ENCODE peak calls at places on chromosome 11, in six cellular contexts. H is HCT116; U is MM.1S; E is WERI-Rb-1; T is uterus; Q is CD8-positive, alpha-beta memory T cell. J is an unnamed sample.

GRCh38 chr11:44484211-44484610 is 81.3 kb upstream of the CD82 start:
- DNase-seq in H (peak; percentile 8), U (no peak), E (peak; percentile 15), T (no peak), Q (no peak), J (peak; percentile 49)

GRCh38 chr11:1298695-1299492 is 10.5 kb downstream of the TOLLIP start:
- DNase-seq in H (no peak), U (no peak), E (no peak), T (peak; percentile 88), Q (no peak), J (no peak)

GRCh38 chr11:72294566-72295395 is 50.8 kb upstream of the PHOX2A start:
- DNase-seq in H (no peak), U (no peak), E (no peak), T (no peak), Q (no peak), J (no peak)

GRCh38 chr11:5204787-5205186 is 4.3 kb upstream of the OR51V1 start:
- DNase-seq in H (peak; percentile 68), U (peak; percentile 76), E (peak; percentile 6), T (no peak), Q (no peak), J (peak; percentile 42)

GRCh38 chr11:60336767-60337391 is 9.8 kb downstream of the MS4A6E start:
- DNase-seq in H (no peak), U (no peak), E (no peak), T (no peak), Q (no peak), J (no peak)

GRCh38 chr11:123083623-123084029 is 21.7 kb upstream of the HSPA8 start:
- DNase-seq in H (peak; percentile 85), U (no peak), E (peak; percentile 80), T (peak; percentile 89), Q (peak; percentile 51), J (peak; percentile 92)

GRCh38 chr11:27705873-27706820 is 5.9 kb upstream of the BDNF start:
- DNase-seq in H (no peak), U (peak; percentile 41), E (peak; percentile 55), T (no peak), Q (no peak), J (peak; percentile 70)

GRCh38 chr11:133549796-133550195 is 17.5 kb upstream of the OPCML start:
- DNase-seq in H (no peak), U (no peak), E (no peak), T (no peak), Q (no peak), J (no peak)

GRCh38 chr11:12205330-12205729 is 94.9 kb downstream of the MICAL2 start:
- DNase-seq in H (no peak), U (no peak), E (no peak), T (no peak), Q (no peak), J (no peak)

GRCh38 chr11:64643927-64644326 is 52.9 kb downstream of the SLC22A12 start:
- DNase-seq in H (no peak), U (no peak), E (no peak), T (no peak), Q (no peak), J (peak; percentile 52)

GRCh38 chr11:115623021-115623451 is 118.8 kb upstream of the CADM1 start:
- DNase-seq in H (no peak), U (no peak), E (no peak), T (peak; percentile 59), Q (no peak), J (peak; percentile 21)

GRCh38 chr11:127412722-127413121 is 412.2 kb upstream of the KIRREL3 start:
- DNase-seq in H (no peak), U (no peak), E (no peak), T (no peak), Q (no peak), J (no peak)

GRCh38 chr11:17746096-17746495 is 11.5 kb downstream of the KCNC1 start:
- DNase-seq in H (no peak), U (no peak), E (no peak), T (no peak), Q (no peak), J (no peak)

GRCh38 chr11:78000193-78000592 is 5.7 kb upstream of the INTS4 start:
- DNase-seq in H (peak; percentile 68), U (peak; percentile 63), E (peak; percentile 65), T (no peak), Q (no peak), J (peak; percentile 84)

GRCh38 chr11:15704064-15704463 is 589.3 kb downstream of the INSC start:
- DNase-seq in H (no peak), U (no peak), E (no peak), T (no peak), Q (no peak), J (no peak)

GRCh38 chr11:76653674-76654309 is 16.8 kb downstream of the LRRC32 start:
- DNase-seq in H (no peak), U (no peak), E (no peak), T (peak; percentile 71), Q (no peak), J (no peak)

GRCh38 chr11:29008481-29008880 is 900.3 kb downstream of the METTL15 start:
- DNase-seq in H (no peak), U (no peak), E (no peak), T (no peak), Q (no peak), J (no peak)

GRCh38 chr11:11391169-11391568 is 38.1 kb upstream of the CSNK2A3 start:
- DNase-seq in H (no peak), U (no peak), E (no peak), T (no peak), Q (no peak), J (no peak)

GRCh38 chr11:100639140-100639539 is 47.9 kb upstream of the ARHGAP42 start:
- DNase-seq in H (no peak), U (no peak), E (no peak), T (no peak), Q (no peak), J (peak; percentile 8)

GRCh38 chr11:133041928-133042890 is 490.1 kb downstream of the OPCML start:
- DNase-seq in H (no peak), U (no peak), E (no peak), T (no peak), Q (no peak), J (no peak)

GRCh38 chr11:33778682-33779081 is 4.4 kb upstream of the FBXO3 start:
- DNase-seq in H (no peak), U (no peak), E (peak; percentile 67), T (no peak), Q (no peak), J (peak; percentile 75)

GRCh38 chr11:77407613-77408012 is 66.3 kb downstream of the PAK1 start:
- DNase-seq in H (peak; percentile 51), U (no peak), E (no peak), T (peak; percentile 35), Q (no peak), J (no peak)

GRCh38 chr11:85423331-85423730 is 203.8 kb downstream of the DLG2 start:
- DNase-seq in H (no peak), U (no peak), E (peak; percentile 76), T (no peak), Q (no peak), J (peak; percentile 77)

GRCh38 chr11:63459586-63459985 is 31.4 kb downstream of the PLAAT5 start:
- DNase-seq in H (no peak), U (no peak), E (no peak), T (no peak), Q (no peak), J (no peak)

GRCh38 chr11:67592880-67593624 is 9.4 kb downstream of the GSTP1 start:
- DNase-seq in H (no peak), U (no peak), E (no peak), T (no peak), Q (no peak), J (no peak)

GRCh38 chr11:73376803-73377629 is 817 bp downstream of the RELT start:
- DNase-seq in H (peak; percentile 40), U (peak; percentile 67), E (peak; percentile 44), T (peak; percentile 58), Q (peak; percentile 53), J (peak; percentile 37)

GRCh38 chr11:110091995-110092576 is 1.1 kb upstream of the ZC3H12C start:
- DNase-seq in H (peak; percentile 3), U (no peak), E (peak; percentile 21), T (no peak), Q (no peak), J (peak; percentile 14)

GRCh38 chr11:47060807-47061206 is 115.9 kb downstream of the ARFGAP2 start:
- DNase-seq in H (no peak), U (no peak), E (no peak), T (no peak), Q (no peak), J (no peak)

GRCh38 chr11:124737638-124738293 is 2.0 kb upstream of the NRGN start:
- DNase-seq in H (no peak), U (no peak), E (no peak), T (no peak), Q (no peak), J (no peak)

GRCh38 chr11:112044961-112045360 is 19.8 kb downstream of the DLAT start:
- DNase-seq in H (no peak), U (no peak), E (no peak), T (no peak), Q (no peak), J (no peak)